ENCODE peak calls at places on chromosomes 5 and 9, in nine cellular contexts. E is DND-41; V is ascending aorta; L is right atrium auricular region; G is left ventricle myocardium inferior; R is OCI-LY7; U is epithelial cell of prostate; F is CD8-positive, alpha-beta T cell; Q is neuronal stem cell. Y is an unnamed sample.

GRCh38 chr5:1501372-1502045 is 22.3 kb downstream of the LPCAT1 start:
- DNase-seq in E (no peak), V (no peak), L (no peak), G (no peak), R (no peak), U (no peak), F (no peak), Q (no peak), Y (peak)

GRCh38 chr5:138663009-138663408 is 87.8 kb upstream of the HSPA9 start:
- DNase-seq in E (peak), V (peak), L (no peak), G (no peak), R (peak), U (no peak), F (no peak), Q (no peak), Y (no peak)

GRCh38 chr5:68070641-68071191 is 144.8 kb upstream of the PIK3R1 start:
- DNase-seq in E (no peak), V (no peak), L (no peak), G (no peak), R (no peak), U (no peak), F (no peak), Q (no peak), Y (no peak)

GRCh38 chr5:142637871-142638270 is 48.0 kb downstream of the FGF1 start:
- DNase-seq in E (no peak), V (no peak), L (no peak), G (no peak), R (no peak), U (no peak), F (no peak), Q (no peak), Y (no peak)

GRCh38 chr9:4228606-4229005 is 71.3 kb downstream of the GLIS3 start:
- DNase-seq in E (no peak), V (no peak), L (no peak), G (no peak), R (no peak), U (no peak), F (no peak), Q (no peak), Y (no peak)

GRCh38 chr9:137395666-137396010 is 27.3 kb downstream of the EXD3 start:
- DNase-seq in E (no peak), V (no peak), L (no peak), G (no peak), R (no peak), U (no peak), F (no peak), Q (no peak), Y (no peak)

GRCh38 chr5:53191766-53192165 is 82.2 kb upstream of the MOCS2 start:
- DNase-seq in E (no peak), V (no peak), L (no peak), G (no peak), R (no peak), U (no peak), F (no peak), Q (no peak), Y (no peak)

GRCh38 chr5:170761048-170761707 is 22.3 kb upstream of the GABRP start:
- DNase-seq in E (no peak), V (no peak), L (no peak), G (no peak), R (no peak), U (no peak), F (no peak), Q (no peak), Y (no peak)

GRCh38 chr5:112479418-112479817 is 60.3 kb upstream of the EPB41L4A start:
- DNase-seq in E (no peak), V (no peak), L (no peak), G (no peak), R (no peak), U (peak), F (no peak), Q (no peak), Y (no peak)

GRCh38 chr9:87674565-87675299 is 51.2 kb upstream of the CTSL start:
- DNase-seq in E (no peak), V (no peak), L (peak), G (no peak), R (no peak), U (no peak), F (no peak), Q (no peak), Y (no peak)

GRCh38 chr9:15144567-15145174 is 162.3 kb downstream of the TTC39B start:
- DNase-seq in E (no peak), V (no peak), L (no peak), G (no peak), R (no peak), U (peak), F (no peak), Q (no peak), Y (no peak)

GRCh38 chr5:148386041-148386440 is 2.3 kb downstream of the FBXO38 start:
- DNase-seq in E (no peak), V (no peak), L (no peak), G (no peak), R (no peak), U (no peak), F (no peak), Q (no peak), Y (no peak)

GRCh38 chr5:116378007-116378831 is 196.4 kb downstream of the SEMA6A start:
- DNase-seq in E (no peak), V (no peak), L (no peak), G (no peak), R (no peak), U (peak), F (no peak), Q (no peak), Y (no peak)

GRCh38 chr5:21802869-21803490 is 1050.2 kb downstream of the CDH12 start:
- DNase-seq in E (no peak), V (no peak), L (no peak), G (no peak), R (peak), U (no peak), F (no peak), Q (peak), Y (no peak)

GRCh38 chr5:134575316-134575715 is 49.8 kb downstream of the JADE2 start:
- DNase-seq in E (no peak), V (no peak), L (no peak), G (no peak), R (no peak), U (no peak), F (no peak), Q (no peak), Y (no peak)

DNA sequence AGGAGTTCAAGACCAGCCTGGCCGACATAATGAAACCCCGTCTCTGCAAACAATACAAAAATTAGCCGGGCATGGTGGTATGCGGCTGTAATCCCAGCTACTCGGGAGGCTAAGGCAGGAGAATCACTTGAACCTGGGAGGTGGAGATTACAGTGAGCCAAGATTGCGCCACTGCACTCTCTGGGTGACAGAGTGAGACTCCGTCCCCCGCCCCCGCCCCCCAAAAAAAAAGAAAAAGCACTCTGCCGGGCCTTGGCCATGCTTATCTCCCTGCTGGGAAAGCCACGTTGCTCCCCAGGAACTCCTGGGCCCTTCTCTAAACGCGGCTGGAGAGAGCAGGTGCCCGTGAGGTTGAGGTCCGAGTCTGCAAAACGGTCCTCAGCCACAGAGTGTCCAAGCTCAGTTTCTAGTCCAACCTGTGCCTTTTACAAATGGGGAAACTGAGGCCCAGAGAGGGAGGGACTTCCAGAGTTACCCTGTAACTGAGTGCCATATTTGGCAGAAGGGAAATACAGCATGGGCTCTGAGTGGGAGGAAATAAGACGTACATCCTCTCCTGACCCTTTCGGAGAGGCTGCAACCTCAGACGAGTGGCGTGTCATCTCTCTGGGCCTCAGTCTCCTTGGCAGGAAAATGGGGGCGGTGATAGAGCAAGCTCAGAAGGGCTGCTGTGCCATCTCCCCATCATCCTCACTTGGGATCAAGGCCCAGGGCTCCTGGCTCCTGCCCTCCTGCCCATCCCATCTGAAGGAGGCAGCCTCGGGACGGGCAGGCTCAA is 6.6 kb upstream of the PHYHD1 start:
- DNase-seq in E (no peak), V (no peak), L (no peak), G (no peak), R (no peak), U (no peak), F (no peak), Q (no peak), Y (no peak)
- H3K27ac ChIP-seq in E (no peak), V (peak), L (peak), G (peak), R (no peak), U (peak), F (no peak), Q (no peak), Y (no peak)

GRCh38 chr5:96244696-96245095 is 188.4 kb downstream of the PCSK1 start:
- DNase-seq in E (no peak), V (no peak), L (no peak), G (no peak), R (no peak), U (no peak), F (no peak), Q (no peak), Y (no peak)

GRCh38 chr5:96247733-96248132 is 185.3 kb downstream of the PCSK1 start:
- DNase-seq in E (no peak), V (no peak), L (no peak), G (no peak), R (no peak), U (no peak), F (no peak), Q (no peak), Y (no peak)

GRCh38 chr5:96248152-96248551 is 184.9 kb downstream of the PCSK1 start:
- DNase-seq in E (no peak), V (no peak), L (no peak), G (no peak), R (no peak), U (no peak), F (no peak), Q (no peak), Y (no peak)

GRCh38 chr5:96245401-96246091 is 187.5 kb downstream of the PCSK1 start:
- DNase-seq in E (no peak), V (no peak), L (no peak), G (no peak), R (no peak), U (no peak), F (no peak), Q (no peak), Y (no peak)

DNA sequence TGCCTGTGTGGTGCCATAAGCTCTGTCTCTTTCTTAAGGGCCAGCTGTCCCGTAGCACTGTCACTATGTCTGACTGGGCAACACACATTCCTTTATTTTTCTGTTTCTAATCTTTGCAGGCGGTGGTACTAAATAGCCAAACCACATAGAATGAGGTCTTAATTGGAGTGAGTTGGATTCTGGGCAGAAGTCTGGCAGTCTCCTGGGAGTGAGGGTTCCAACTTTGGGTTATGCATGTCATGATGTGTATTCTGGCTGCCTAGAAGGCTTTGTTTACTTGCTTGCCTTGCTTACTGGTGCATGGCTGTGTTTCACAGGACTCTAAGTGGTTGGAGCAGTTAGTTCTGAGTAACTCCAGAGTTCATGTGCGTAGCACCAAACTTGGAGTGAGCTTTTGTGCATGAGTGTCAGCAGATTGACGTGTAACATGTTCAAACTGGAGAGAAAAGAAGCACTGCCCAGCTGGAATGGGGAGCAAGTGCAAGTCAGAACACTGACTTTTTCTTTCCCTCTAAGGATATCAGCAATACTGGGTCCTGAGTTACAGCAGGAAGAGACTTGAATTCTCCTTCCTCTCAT is 185.9 kb downstream of the PCSK1 start:
- DNase-seq in E (no peak), V (peak), L (peak), G (no peak), R (no peak), U (peak), F (no peak), Q (no peak), Y (no peak)
- H3K27ac ChIP-seq in E (no peak), V (peak), L (peak), G (peak), R (no peak), U (peak), F (no peak), Q (no peak), Y (no peak)

GRCh38 chr9:104860280-104860679 is 67.7 kb downstream of the ABCA1 start:
- DNase-seq in E (no peak), V (no peak), L (no peak), G (no peak), R (no peak), U (no peak), F (no peak), Q (no peak), Y (no peak)
- H3K27ac ChIP-seq in E (no peak), V (no peak), L (no peak), G (no peak), R (no peak), U (peak), F (no peak), Q (no peak), Y (no peak)

GRCh38 chr5:122703214-122703613 is 71.7 kb upstream of the SNX2 start:
- DNase-seq in E (no peak), V (no peak), L (no peak), G (no peak), R (no peak), U (no peak), F (no peak), Q (no peak), Y (no peak)
- H3K27ac ChIP-seq in E (no peak), V (no peak), L (no peak), G (no peak), R (no peak), U (no peak), F (no peak), Q (no peak), Y (no peak)